ENCODE peak calls at places on chromosomes 12 and 14, in six cellular contexts. R is mucosa of descending colon, G is AG20443, F is RWPE1, K is SW480, W is fibroblast of the aortic adventitia. E is an unnamed sample.

GRCh38 chr12:16603916-16604575 is 1.9 kb downstream of the LMO3 start:
- DNase-seq in R (no peak), G (no peak), F (no peak), K (no peak), W (peak; percentile 47), E (no peak)

GRCh38 chr14:73014105-73014504 is 12.8 kb downstream of the ZFYVE1 start:
- DNase-seq in R (no peak), G (peak; percentile 48), F (no peak), K (no peak), W (no peak), E (no peak)

GRCh38 chr12:31967569-31967968 is 8.4 kb downstream of the RESF1 start:
- DNase-seq in R (no peak), G (no peak), F (no peak), K (no peak), W (no peak), E (no peak)

GRCh38 chr14:70036665-70037064 is 152.1 kb downstream of the SLC8A3 start:
- DNase-seq in R (no peak), G (no peak), F (no peak), K (no peak), W (no peak), E (no peak)

GRCh38 chr14:91883770-91884169 is 16.4 kb upstream of the TC2N start:
- DNase-seq in R (no peak), G (no peak), F (no peak), K (no peak), W (peak; percentile 66), E (no peak)

GRCh38 chr12:48001426-48002178 is 2.7 kb downstream of the COL2A1 start:
- DNase-seq in R (peak; percentile 65), G (peak; percentile 87), F (peak; percentile 75), K (peak; percentile 75), W (peak; percentile 23), E (peak; percentile 53)

GRCh38 chr12:64691227-64691792 is 67.9 kb downstream of the GNS start:
- DNase-seq in R (no peak), G (no peak), F (no peak), K (no peak), W (no peak), E (no peak)

GRCh38 chr14:78644824-78645559 is 474.8 kb downstream of the NRXN3 start:
- DNase-seq in R (no peak), G (no peak), F (no peak), K (no peak), W (no peak), E (no peak)

GRCh38 chr12:45509187-45509586 is 220.3 kb upstream of the ARID2 start:
- DNase-seq in R (no peak), G (no peak), F (no peak), K (peak; percentile 9), W (no peak), E (no peak)

GRCh38 chr12:7989827-7990491 is 42.6 kb upstream of the FOXJ2 start:
- DNase-seq in R (peak; percentile 19), G (no peak), F (no peak), K (no peak), W (no peak), E (no peak)

GRCh38 chr14:82482345-82482744 is 948.7 kb upstream of the SEL1L start:
- DNase-seq in R (no peak), G (no peak), F (no peak), K (no peak), W (no peak), E (no peak)

GRCh38 chr14:81137316-81137715 is 83.4 kb downstream of the GTF2A1 start:
- DNase-seq in R (no peak), G (peak; percentile 78), F (peak; percentile 77), K (peak; percentile 8), W (peak; percentile 40), E (no peak)

GRCh38 chr12:47808049-47808448 is 11.7 kb downstream of the HDAC7 start:
- DNase-seq in R (peak; percentile 71), G (peak; percentile 37), F (no peak), K (no peak), W (no peak), E (no peak)

GRCh38 chr14:101103321-101103901 is 199.9 kb upstream of the RTL1 start:
- DNase-seq in R (no peak), G (peak; percentile 6), F (no peak), K (no peak), W (no peak), E (no peak)